ENCODE peak calls at places on chromosomes 7 and 10, in ten cellular contexts. X is right atrium auricular region, H is esophagus squamous epithelium, O is epithelial cell of proximal tubule, P is A549, J is lower leg skin, W is uterus, R is thoracic aorta, Q is HCT116, T is heart left ventricle. G is an unnamed sample.

GRCh38 chr7:27759491-27759890 is 19.5 kb downstream of the TAX1BP1 start:
- DNase-seq in X (no peak), H (no peak), O (no peak), P (no peak), J (no peak), W (no peak), R (no peak), Q (no peak), T (no peak), G (no peak)

GRCh38 chr7:101936612-101937231 is 119.3 kb downstream of the CUX1 start:
- DNase-seq in X (peak), H (no peak), O (no peak), P (no peak), J (no peak), W (peak), R (peak), Q (no peak), T (no peak), G (peak)

GRCh38 chr10:1665262-1665661 is 72.1 kb downstream of the ADARB2 start:
- DNase-seq in X (no peak), H (no peak), O (no peak), P (no peak), J (peak), W (no peak), R (no peak), Q (no peak), T (no peak), G (no peak)

GRCh38 chr7:30136339-30136738 is 1.6 kb downstream of the MTURN start:
- DNase-seq in X (no peak), H (no peak), O (no peak), P (no peak), J (no peak), W (no peak), R (no peak), Q (no peak), T (no peak), G (no peak)

GRCh38 chr10:33963656-33964175 is 629.2 kb upstream of the NRP1 start:
- DNase-seq in X (no peak), H (no peak), O (no peak), P (no peak), J (no peak), W (no peak), R (no peak), Q (no peak), T (no peak), G (no peak)

GRCh38 chr10:48935141-48935540 is 4.5 kb downstream of the LRRC18 start:
- DNase-seq in X (peak), H (no peak), O (no peak), P (no peak), J (no peak), W (no peak), R (no peak), Q (no peak), T (no peak), G (no peak)

GRCh38 chr7:126937196-126937595 is 315.5 kb downstream of the GRM8 start:
- DNase-seq in X (no peak), H (no peak), O (peak), P (no peak), J (no peak), W (no peak), R (no peak), Q (no peak), T (no peak), G (no peak)

GRCh38 chr10:61901829-61902447 is 439 bp downstream of the ARID5B start:
- DNase-seq in X (no peak), H (no peak), O (no peak), P (peak), J (no peak), W (peak), R (no peak), Q (no peak), T (no peak), G (peak)

GRCh38 chr7:50761722-50762121 is 21.0 kb downstream of the GRB10 start:
- DNase-seq in X (no peak), H (no peak), O (no peak), P (no peak), J (no peak), W (no peak), R (no peak), Q (no peak), T (no peak), G (no peak)

GRCh38 chr10:87700031-87700796 is 40.5 kb downstream of the PAPSS2 start:
- DNase-seq in X (no peak), H (no peak), O (no peak), P (no peak), J (no peak), W (no peak), R (no peak), Q (no peak), T (no peak), G (peak)

GRCh38 chr10:107496594-107496993 is 332.1 kb upstream of the SORCS1 start:
- DNase-seq in X (no peak), H (no peak), O (no peak), P (no peak), J (no peak), W (no peak), R (no peak), Q (no peak), T (no peak), G (peak)

GRCh38 chr10:14971867-14972448 is 12.8 kb downstream of the MEIG1 start:
- DNase-seq in X (no peak), H (no peak), O (no peak), P (no peak), J (no peak), W (no peak), R (no peak), Q (no peak), T (no peak), G (peak)

GRCh38 chr7:39130304-39130703 is 152.6 kb downstream of the POU6F2 start:
- DNase-seq in X (no peak), H (no peak), O (no peak), P (no peak), J (no peak), W (no peak), R (no peak), Q (no peak), T (no peak), G (no peak)

GRCh38 chr10:63424576-63424975 is 41.2 kb downstream of the JMJD1C start:
- DNase-seq in X (no peak), H (no peak), O (no peak), P (no peak), J (no peak), W (no peak), R (no peak), Q (no peak), T (no peak), G (no peak)

GRCh38 chr7:1993031-1993685 is 239.6 kb downstream of the MAD1L1 start:
- DNase-seq in X (no peak), H (no peak), O (no peak), P (no peak), J (no peak), W (no peak), R (no peak), Q (no peak), T (no peak), G (no peak)

GRCh38 chr7:135744938-135745701 is 3.5 kb downstream of the FAM180A start:
- DNase-seq in X (no peak), H (no peak), O (no peak), P (no peak), J (no peak), W (no peak), R (no peak), Q (peak), T (no peak), G (peak)

GRCh38 chr7:66146701-66147100 is 32.1 kb downstream of the CRCP start:
- DNase-seq in X (no peak), H (no peak), O (no peak), P (no peak), J (peak), W (no peak), R (no peak), Q (no peak), T (no peak), G (no peak)

GRCh38 chr7:95694334-95694733 is 78.0 kb upstream of the DYNC1I1 start:
- DNase-seq in X (no peak), H (no peak), O (no peak), P (no peak), J (no peak), W (no peak), R (no peak), Q (no peak), T (no peak), G (no peak)

GRCh38 chr7:16619979-16620408 is 25.6 kb downstream of the ANKMY2 start:
- DNase-seq in X (no peak), H (no peak), O (no peak), P (no peak), J (no peak), W (no peak), R (no peak), Q (no peak), T (no peak), G (no peak)

GRCh38 chr7:94182721-94183120 is 178.6 kb upstream of the BET1 start:
- DNase-seq in X (no peak), H (no peak), O (no peak), P (no peak), J (no peak), W (no peak), R (no peak), Q (no peak), T (no peak), G (peak)

GRCh38 chr10:102764340-102765257 is 20.9 kb downstream of the WBP1L start:
- DNase-seq in X (no peak), H (no peak), O (no peak), P (no peak), J (no peak), W (peak), R (no peak), Q (no peak), T (no peak), G (peak)

GRCh38 chr10:9253121-9253520 is 1198.6 kb downstream of the GATA3 start:
- DNase-seq in X (no peak), H (no peak), O (no peak), P (no peak), J (no peak), W (no peak), R (no peak), Q (no peak), T (no peak), G (peak)

GRCh38 chr7:1978656-1979590 is 253.8 kb downstream of the MAD1L1 start:
- DNase-seq in X (no peak), H (no peak), O (no peak), P (no peak), J (no peak), W (no peak), R (no peak), Q (no peak), T (peak), G (no peak)

GRCh38 chr10:89342219-89342966 is 14.6 kb downstream of the IFIT3 start:
- DNase-seq in X (peak), H (no peak), O (no peak), P (peak), J (peak), W (peak), R (no peak), Q (no peak), T (no peak), G (peak)

GRCh38 chr10:83862723-83863122 is 276.6 kb upstream of the GHITM start:
- DNase-seq in X (no peak), H (no peak), O (no peak), P (no peak), J (no peak), W (no peak), R (no peak), Q (no peak), T (no peak), G (no peak)

GRCh38 chr10:13953371-13953770 is 366.6 kb downstream of the PRPF18 start:
- DNase-seq in X (no peak), H (no peak), O (no peak), P (no peak), J (no peak), W (no peak), R (no peak), Q (no peak), T (no peak), G (no peak)

GRCh38 chr10:10826125-10826524 is 191.5 kb upstream of the CELF2 start:
- DNase-seq in X (no peak), H (no peak), O (peak), P (no peak), J (no peak), W (no peak), R (no peak), Q (no peak), T (no peak), G (peak)

GRCh38 chr7:111591-111990 is 80.8 kb upstream of the FAM20C start:
- DNase-seq in X (no peak), H (no peak), O (no peak), P (no peak), J (no peak), W (no peak), R (no peak), Q (no peak), T (no peak), G (no peak)

GRCh38 chr7:101677421-101678137 is 48.5 kb upstream of the MYL10 start:
- DNase-seq in X (no peak), H (no peak), O (no peak), P (no peak), J (no peak), W (no peak), R (no peak), Q (no peak), T (no peak), G (no peak)

GRCh38 chr7:17856251-17856650 is 84.0 kb downstream of the SNX13 start:
- DNase-seq in X (no peak), H (no peak), O (no peak), P (no peak), J (no peak), W (no peak), R (no peak), Q (no peak), T (no peak), G (no peak)

GRCh38 chr7:5831196-5831595 is 49.4 kb upstream of the OCM start:
- DNase-seq in X (no peak), H (no peak), O (no peak), P (no peak), J (no peak), W (peak), R (no peak), Q (no peak), T (no peak), G (peak)

GRCh38 chr10:13765641-13766341 is 179.0 kb downstream of the PRPF18 start:
- DNase-seq in X (no peak), H (no peak), O (peak), P (peak), J (peak), W (no peak), R (no peak), Q (no peak), T (no peak), G (no peak)

GRCh38 chr10:78255796-78256638 is 222.4 kb downstream of the RPS24 start:
- DNase-seq in X (peak), H (no peak), O (peak), P (peak), J (no peak), W (peak), R (peak), Q (peak), T (no peak), G (peak)

GRCh38 chr7:138872576-138872975 is 74.6 kb upstream of the ATP6V0A4 start:
- DNase-seq in X (no peak), H (no peak), O (no peak), P (no peak), J (peak), W (no peak), R (no peak), Q (peak), T (no peak), G (no peak)

GRCh38 chr7:8260871-8261707 is 878 bp downstream of the ICA1 start:
- DNase-seq in X (peak), H (no peak), O (peak), P (peak), J (peak), W (peak), R (no peak), Q (no peak), T (peak), G (no peak)

GRCh38 chr10:1615186-1615954 is 122.0 kb downstream of the ADARB2 start:
- DNase-seq in X (peak), H (no peak), O (no peak), P (no peak), J (peak), W (no peak), R (no peak), Q (no peak), T (no peak), G (no peak)

GRCh38 chr7:134421998-134422397 is 36.9 kb downstream of the AKR1B1 start:
- DNase-seq in X (no peak), H (no peak), O (peak), P (peak), J (no peak), W (no peak), R (no peak), Q (no peak), T (no peak), G (no peak)

GRCh38 chr10:95437669-95438068 is 123.5 kb downstream of the SORBS1 start:
- DNase-seq in X (no peak), H (no peak), O (no peak), P (no peak), J (peak), W (no peak), R (no peak), Q (no peak), T (no peak), G (no peak)

GRCh38 chr7:24025765-24026164 is 258.2 kb upstream of the NPY start:
- DNase-seq in X (no peak), H (no peak), O (no peak), P (no peak), J (no peak), W (no peak), R (no peak), Q (no peak), T (no peak), G (no peak)
- H3K4me3 ChIP-seq in X (no peak), H (no peak), O (no peak), P (no peak), J (no peak), W (no peak), R (no peak), Q (no peak), T (no peak), G (no peak)

GRCh38 chr10:117477961-117478670 is 64.4 kb upstream of the EMX2 start:
- DNase-seq in X (no peak), H (no peak), O (peak), P (peak), J (no peak), W (no peak), R (no peak), Q (peak), T (no peak), G (peak)

GRCh38 chr10:117477241-117477947 is 65.2 kb upstream of the EMX2 start:
- DNase-seq in X (no peak), H (no peak), O (no peak), P (no peak), J (no peak), W (peak), R (no peak), Q (no peak), T (no peak), G (no peak)

GRCh38 chr10:117476281-117476680 is 66.3 kb upstream of the EMX2 start:
- DNase-seq in X (no peak), H (no peak), O (no peak), P (no peak), J (no peak), W (no peak), R (no peak), Q (no peak), T (no peak), G (no peak)

GRCh38 chr10:117480097-117480496 is 62.4 kb upstream of the EMX2 start:
- DNase-seq in X (no peak), H (no peak), O (no peak), P (no peak), J (no peak), W (no peak), R (no peak), Q (no peak), T (no peak), G (no peak)

DNA sequence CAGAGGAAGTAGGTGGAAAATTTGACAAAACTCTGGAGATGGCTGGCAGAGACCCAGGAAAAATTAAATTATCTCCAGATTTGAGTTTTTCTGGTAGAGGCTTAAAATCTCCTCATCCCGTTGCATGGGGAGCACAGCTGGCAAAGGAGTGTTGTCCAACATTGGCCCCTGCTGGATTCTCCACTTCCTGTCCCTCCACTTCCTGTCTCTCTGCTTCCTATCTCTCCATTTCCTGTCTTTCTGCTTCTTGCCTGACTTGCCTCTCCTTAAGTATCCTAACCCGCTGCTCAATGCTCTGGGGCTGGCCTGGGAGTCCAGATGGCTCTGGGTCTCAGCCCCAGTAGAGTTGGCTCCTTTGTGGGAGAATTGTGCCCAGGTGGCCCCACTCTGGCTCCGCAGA is 65.8 kb upstream of the EMX2 start:
- DNase-seq in X (no peak), H (no peak), O (no peak), P (no peak), J (no peak), W (peak), R (no peak), Q (no peak), T (no peak), G (no peak)
- TF ChIP-seq CTCF in X (no peak), H (no peak), O (no peak), P (no peak), J (no peak), W (no peak), R (no peak), Q (no peak), T (no peak), G (no peak)

DNA sequence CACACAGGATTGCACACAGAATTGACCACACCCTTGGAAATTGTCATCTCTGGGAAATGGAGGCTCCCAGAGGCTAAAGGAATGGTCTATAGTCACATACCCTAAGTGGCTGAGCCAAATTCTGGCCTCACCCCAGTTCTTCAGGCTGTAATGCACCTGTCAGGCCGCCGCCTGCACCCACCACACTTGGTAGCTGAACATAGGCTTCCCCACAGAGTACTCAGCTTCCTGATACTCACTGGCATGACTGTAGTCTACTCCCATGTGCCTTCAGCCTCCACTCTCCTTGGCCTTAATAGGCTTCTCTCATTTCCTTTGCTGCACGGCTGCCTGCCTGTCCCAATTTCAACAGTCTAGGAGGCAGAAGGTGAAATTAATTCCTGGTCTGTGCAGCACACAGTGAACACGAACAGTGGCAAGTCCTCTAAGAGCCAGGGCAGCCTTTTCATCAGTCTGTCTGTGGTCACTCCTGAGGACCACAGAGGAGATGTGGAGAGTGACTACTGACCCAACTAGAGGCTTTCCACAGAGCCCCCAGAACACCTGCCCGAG is 42.5 kb downstream of the NUDCD3 start:
- DNase-seq in X (no peak), H (no peak), O (no peak), P (no peak), J (no peak), W (no peak), R (no peak), Q (no peak), T (no peak), G (no peak)
- H3K4me3 ChIP-seq in X (no peak), H (no peak), O (no peak), P (no peak), J (no peak), W (no peak), R (no peak), Q (no peak), T (no peak), G (no peak)

DNA sequence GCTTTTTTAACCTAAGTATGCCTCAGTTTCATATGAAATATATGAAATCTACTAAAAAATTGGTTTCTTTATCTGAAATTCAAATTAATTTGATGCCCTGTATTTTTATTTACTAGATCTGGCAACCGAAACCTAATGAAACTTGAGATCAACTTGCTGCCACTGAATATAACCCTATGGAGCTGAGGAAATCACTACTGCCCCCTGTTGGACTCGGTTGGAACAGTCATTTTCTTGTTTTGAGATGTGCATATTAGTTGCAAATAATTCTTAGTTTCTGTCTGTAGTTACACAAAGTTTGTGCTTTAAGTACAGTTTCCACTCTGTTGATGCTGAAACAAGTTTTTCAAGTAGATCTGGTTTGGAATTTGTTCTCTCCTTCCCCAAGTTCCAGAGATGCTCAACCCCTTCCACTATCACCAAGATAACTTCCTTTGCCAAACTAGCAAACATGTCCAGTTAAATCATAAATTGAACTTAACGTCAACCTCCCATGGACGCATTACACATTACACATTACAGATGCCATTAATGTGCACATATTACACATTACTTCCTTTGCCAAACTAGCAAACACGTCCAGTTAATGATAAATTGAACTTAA is 22.2 kb upstream of the EXOC4 start:
- DNase-seq in X (peak), H (no peak), O (no peak), P (peak), J (no peak), W (no peak), R (no peak), Q (peak), T (no peak), G (peak)
- TF ChIP-seq CTCF in X (no peak), H (peak), O (peak), P (peak), J (no peak), W (peak), R (peak), Q (peak), T (peak), G (peak)

G was measured in fibroblast of pulmonary artery.